ENCODE peak calls at places on chromosomes 1 and 21, in eight cellular contexts. D, N, Q, E, F, H, C and P are unnamed samples.

GRCh38 chr21:46065215-46065992 is 32.5 kb upstream of the COL6A2 start:
- DNase-seq in C (peak; percentile 85), E (peak; percentile 59), N (peak; percentile 20), F (no peak), D (no peak), H (peak; percentile 90), Q (no peak), P (no peak)

GRCh38 chr1:100036718-100037664 is 67.2 kb downstream of the SLC35A3 start:
- DNase-seq in D (peak; percentile 79), E (peak; percentile 56), H (peak; percentile 79), Q (peak; percentile 23), N (no peak), C (peak; percentile 62), F (no peak), P (peak; percentile 41)

GRCh38 chr1:76961181-76961580 is 93.9 kb downstream of the ST6GALNAC5 start:
- DNase-seq in E (no peak), N (no peak), H (no peak), D (no peak), F (no peak), Q (no peak), C (peak; percentile 87), P (no peak)

GRCh38 chr21:26845066-26845749 is at the start of gene ADAMTS1:
- DNase-seq in H (peak; percentile 95), C (peak; percentile 94), N (peak; percentile 80), E (peak; percentile 75), F (no peak), D (peak; percentile 47), Q (no peak), P (no peak)

GRCh38 chr1:26994020-26994745 is 691 bp downstream of the TRNP1 start:
- DNase-seq in E (no peak), N (no peak), F (no peak), D (no peak), Q (no peak), H (no peak), C (peak; percentile 69), P (peak; percentile 26)

GRCh38 chr21:33840771-33841170 is 74.8 kb downstream of the ATP5PO start:
- DNase-seq in Q (no peak), E (no peak), C (peak; percentile 58), N (no peak), H (no peak), D (no peak), F (no peak), P (no peak)

GRCh38 chr1:30984167-30984870 is 75.8 kb upstream of the SDC3 start:
- DNase-seq in E (no peak), Q (no peak), N (no peak), D (no peak), C (peak; percentile 44), F (no peak), H (no peak), P (no peak)

GRCh38 chr1:165235158-165235776 is 121.2 kb downstream of the LMX1A start:
- DNase-seq in F (no peak), C (no peak), E (no peak), H (no peak), Q (peak; percentile 57), N (no peak), D (no peak), P (no peak)

GRCh38 chr1:47564570-47564969 is 126.7 kb downstream of the FOXD2 start:
- DNase-seq in E (no peak), C (no peak), H (no peak), F (no peak), Q (no peak), D (no peak), N (no peak), P (no peak)

GRCh38 chr1:116409751-116410182 is 36.7 kb downstream of the ATP1A1 start:
- DNase-seq in D (peak; percentile 85), E (no peak), Q (no peak), N (no peak), F (no peak), C (peak; percentile 41), H (no peak), P (no peak)

GRCh38 chr1:6033986-6034749 is 11.5 kb upstream of the KCNAB2 start:
- DNase-seq in Q (peak; percentile 89), D (peak; percentile 27), C (peak; percentile 45), H (peak; percentile 19), E (peak; percentile 28), F (peak; percentile 45), N (no peak), P (peak; percentile 43)

GRCh38 chr21:31780944-31781343 is 49.0 kb upstream of the SCAF4 start:
- DNase-seq in C (no peak), E (no peak), H (no peak), F (no peak), Q (peak; percentile 90), N (no peak), D (peak; percentile 80), P (peak; percentile 5)

GRCh38 chr1:167916766-167917511 is 3.0 kb upstream of the ADCY10 start:
- DNase-seq in Q (no peak), F (no peak), E (no peak), C (no peak), N (no peak), H (no peak), D (no peak), P (no peak)

GRCh38 chr1:50278352-50278878 is 144.8 kb downstream of the DMRTA2 start:
- DNase-seq in E (no peak), Q (no peak), F (no peak), D (no peak), C (no peak), H (no peak), N (no peak), P (no peak)